ENCODE peak calls at places on chromosomes 16 and 17, in eight cellular contexts. Y is CD8-positive, alpha-beta T cell; J is lower lobe of right lung; K is sciatic nerve; R is left cardiac atrium; U is aorta; B is activated CD8-positive, alpha-beta T cell treated with anti-CD3 and anti-CD28 coated beads for 36 hours; M is right lobe of liver. V is an unnamed sample.

GRCh38 chr16:89693931-89694783 is 7.3 kb downstream of the SPATA2L start:
- ATAC-seq in B (no peak), Y (no peak), J (no peak), K (no peak), U (no peak), R (no peak), M (no peak), V (no peak)

GRCh38 chr17:7590743-7591142 is 849 bp upstream of the SOX15 start:
- ATAC-seq in K (no peak), J (no peak), B (no peak), Y (no peak), R (peak; percentile 31), U (no peak), M (no peak), V (no peak)

GRCh38 chr16:67719778-67720144 is 645 bp upstream of the GFOD2 start:
- ATAC-seq in K (peak; percentile 77), R (peak; percentile 75), Y (peak; percentile 23), M (peak; percentile 61), J (peak; percentile 55), U (peak; percentile 72), B (peak; percentile 14), V (peak; percentile 39)

GRCh38 chr16:14026572-14026971 is 44.5 kb upstream of the MRTFB start:
- ATAC-seq in U (no peak), M (no peak), K (no peak), R (no peak), B (no peak), J (no peak), Y (no peak), V (no peak)

GRCh38 chr16:1401061-1401757 is 13.3 kb downstream of the UNKL start:
- ATAC-seq in U (no peak), K (no peak), M (no peak), B (no peak), J (no peak), Y (no peak), R (no peak), V (no peak)

GRCh38 chr16:57540906-57541753 is 1.3 kb upstream of the ADGRG5 start:
- ATAC-seq in J (no peak), K (no peak), Y (no peak), R (no peak), B (no peak), U (no peak), M (no peak), V (no peak)

GRCh38 chr16:85082553-85083050 is 29.7 kb downstream of the CIBAR2 start:
- ATAC-seq in Y (no peak), R (no peak), J (peak; percentile 68), U (no peak), K (no peak), M (no peak), B (no peak), V (no peak)

GRCh38 chr17:49618112-49618611 is 42.5 kb downstream of the NXPH3 start:
- ATAC-seq in M (no peak), K (no peak), Y (no peak), U (no peak), R (peak; percentile 4), B (peak; percentile 58), J (no peak), V (peak; percentile 93)

GRCh38 chr17:17833664-17834357 is 3.0 kb downstream of the SREBF1 start:
- ATAC-seq in R (no peak), K (no peak), J (no peak), B (no peak), Y (no peak), U (no peak), M (no peak), V (peak; percentile 0)

GRCh38 chr16:20901068-20901440 is 483 bp downstream of the LYRM1 start:
- ATAC-seq in Y (peak; percentile 3), K (no peak), B (peak; percentile 3), J (no peak), R (no peak), U (no peak), M (no peak), V (peak; percentile 3)